ENCODE peak calls at places on chromosomes 5 and 9, in ten cellular contexts. A is HT1080; Q is renal cortical epithelial cell; D is NCI-H1092 treated with DMSO at 0.1 percent for 48 hours; M is GM12878; H is AG08396; K is nucleus accumbens; V is stimulated activated CD8-positive, alpha-beta memory T cell treated with anti-CD3 and anti-CD28 coated beads, Interleukin-2, amount 100 ng/mL, for 1 hour; P is fibroblast of lung; F is effector memory CD8-positive, alpha-beta T cell. W is an unnamed sample.

GRCh38 chr9:86352440-86353106 is 1.6 kb downstream of the TUT7 start:
- DNase-seq in M (no peak), P (peak), Q (peak), A (no peak), K (no peak), H (no peak), V (no peak), F (no peak), D (no peak), W (no peak)

GRCh38 chr9:72462340-72462739 is 59.1 kb upstream of the TMC1 start:
- DNase-seq in F (no peak), D (no peak), Q (peak), K (no peak), P (peak), V (no peak), M (no peak), H (no peak), A (no peak), W (no peak)

GRCh38 chr5:67305913-67306710 is 109.5 kb upstream of the CD180 start:
- DNase-seq in Q (peak), D (no peak), F (no peak), P (peak), H (no peak), K (no peak), V (no peak), A (peak), M (peak), W (no peak)

GRCh38 chr5:146338774-146339714 is at the start of gene POU4F3:
- DNase-seq in V (no peak), D (peak), A (no peak), M (no peak), F (no peak), Q (no peak), P (no peak), H (no peak), K (no peak), W (no peak)

GRCh38 chr5:66987949-66988838 is 208.4 kb downstream of the CD180 start:
- DNase-seq in F (no peak), K (no peak), M (no peak), P (no peak), Q (peak), V (no peak), H (peak), A (no peak), D (peak), W (no peak)

GRCh38 chr9:134066923-134067851 is 639 bp downstream of the BRD3 start:
- DNase-seq in D (peak), H (peak), P (peak), Q (no peak), V (no peak), K (no peak), F (peak), A (no peak), M (no peak), W (no peak)

GRCh38 chr5:140806834-140807775 is at the start of gene PCDHA4:
- DNase-seq in A (peak), Q (peak), K (no peak), M (no peak), F (no peak), V (no peak), P (no peak), H (peak), D (peak), W (no peak)

GRCh38 chr5:75108931-75109596 is 56.7 kb upstream of the GCNT4 start:
- DNase-seq in F (no peak), M (no peak), A (no peak), P (no peak), D (no peak), V (no peak), H (no peak), Q (no peak), K (no peak), W (no peak)

GRCh38 chr5:101473483-101473882 is 570.4 kb upstream of the ST8SIA4 start:
- DNase-seq in K (no peak), P (peak), Q (peak), H (no peak), D (no peak), M (peak), F (no peak), V (no peak), A (peak), W (no peak)

GRCh38 chr9:72979405-72980100 is 26.7 kb upstream of the ALDH1A1 start:
- DNase-seq in K (no peak), H (no peak), P (no peak), F (no peak), D (no peak), M (no peak), A (no peak), Q (peak), V (no peak), W (no peak)

GRCh38 chr9:113540466-113540865 is 76.9 kb downstream of the RGS3 start:
- DNase-seq in H (no peak), M (no peak), V (no peak), D (no peak), F (no peak), A (no peak), K (no peak), P (no peak), Q (no peak), W (no peak)

GRCh38 chr9:92607088-92607487 is 62.8 kb downstream of the IPPK start:
- DNase-seq in M (no peak), A (no peak), D (no peak), K (no peak), F (no peak), V (no peak), P (peak), H (no peak), Q (no peak), W (no peak)

GRCh38 chr9:134231330-134231745 is 67.0 kb upstream of the RNU6ATAC start:
- DNase-seq in V (no peak), A (no peak), D (no peak), K (no peak), Q (peak), F (no peak), P (no peak), H (no peak), M (no peak), W (peak)

GRCh38 chr9:30799527-30800101 is 1584.8 kb upstream of the ACO1 start:
- DNase-seq in H (no peak), Q (no peak), V (no peak), D (no peak), P (no peak), K (no peak), A (no peak), M (no peak), F (no peak), W (no peak)

GRCh38 chr9:124611106-124611505 is 103.9 kb upstream of the NR5A1 start:
- DNase-seq in P (peak), K (no peak), M (no peak), D (no peak), H (no peak), Q (no peak), A (no peak), V (no peak), F (no peak), W (no peak)

GRCh38 chr5:170501361-170501760 is 2.5 kb upstream of the KCNIP1 start:
- DNase-seq in A (no peak), P (no peak), D (no peak), M (no peak), H (no peak), V (no peak), K (no peak), F (no peak), Q (no peak), W (no peak)

GRCh38 chr9:124666642-124667041 is 104.5 kb downstream of the NR6A1 start:
- DNase-seq in F (no peak), Q (no peak), A (no peak), H (no peak), P (no peak), D (no peak), V (no peak), M (no peak), K (no peak), W (no peak)

GRCh38 chr5:80238778-80239679 is 16.8 kb downstream of the SERINC5 start:
- DNase-seq in H (peak), F (no peak), A (no peak), V (no peak), K (peak), D (peak), Q (peak), M (no peak), P (peak), W (no peak)

GRCh38 chr5:148290271-148291195 is 21.7 kb upstream of the SPINK7 start:
- DNase-seq in Q (peak), A (no peak), D (peak), P (no peak), H (peak), K (no peak), V (no peak), M (no peak), F (no peak), W (no peak)

GRCh38 chr5:69531010-69531785 is 28.8 kb upstream of the GTF2H2C start:
- DNase-seq in H (no peak), V (no peak), A (no peak), P (peak), K (no peak), Q (no peak), F (no peak), D (peak), M (no peak), W (no peak)

GRCh38 chr5:63959177-63959982 is 2.9 kb downstream of the HTR1A start:
- DNase-seq in F (no peak), D (peak), K (no peak), M (no peak), Q (no peak), P (no peak), A (no peak), V (no peak), H (no peak), W (no peak)

GRCh38 chr5:97102010-97102470 is 40.4 kb downstream of the LIX1 start:
- DNase-seq in H (no peak), M (no peak), A (no peak), V (no peak), P (no peak), Q (no peak), F (no peak), K (peak), D (no peak), W (no peak)

GRCh38 chr5:83503662-83504061 is 32.1 kb downstream of the VCAN start:
- DNase-seq in A (no peak), Q (peak), D (no peak), F (no peak), H (peak), M (no peak), P (peak), K (no peak), V (no peak), W (no peak)

GRCh38 chr9:135613946-135614805 is 25.2 kb downstream of the GLT6D1 start:
- DNase-seq in F (no peak), H (no peak), M (no peak), D (no peak), Q (no peak), A (no peak), K (no peak), P (no peak), V (no peak), W (no peak)

GRCh38 chr9:137175345-137175961 is 3.6 kb upstream of the TMEM210 start:
- DNase-seq in F (no peak), K (no peak), A (no peak), P (no peak), H (no peak), V (no peak), Q (no peak), D (no peak), M (no peak), W (no peak)

GRCh38 chr5:10678236-10678635 is 82.8 kb downstream of the DAP start:
- DNase-seq in A (no peak), K (no peak), F (no peak), V (no peak), Q (peak), P (peak), M (no peak), D (no peak), H (no peak), W (no peak)

GRCh38 chr5:107203231-107203630 is 467.5 kb downstream of the EFNA5 start:
- DNase-seq in V (no peak), P (no peak), A (no peak), H (no peak), Q (peak), F (no peak), M (no peak), K (no peak), D (no peak), W (no peak)

GRCh38 chr9:133252301-133252776 is 22.7 kb downstream of the ABO start:
- DNase-seq in Q (no peak), K (no peak), H (no peak), A (no peak), D (no peak), V (no peak), P (no peak), M (no peak), F (no peak), W (no peak)

GRCh38 chr5:112921031-112921832 is 795 bp downstream of the REEP5 start:
- DNase-seq in A (peak), M (no peak), V (peak), Q (peak), D (peak), K (peak), H (peak), F (peak), P (peak), W (peak)

GRCh38 chr5:177429248-177430045 is 3.0 kb downstream of the GRK6 start:
- DNase-seq in K (peak), H (no peak), V (peak), A (no peak), M (peak), F (peak), D (no peak), Q (peak), P (no peak), W (no peak)

GRCh38 chr5:101390317-101390908 is 487.3 kb upstream of the ST8SIA4 start:
- DNase-seq in Q (peak), D (peak), V (no peak), A (peak), H (peak), P (peak), M (peak), K (no peak), F (no peak), W (no peak)

GRCh38 chr9:12819436-12820185 is 44.8 kb downstream of the LURAP1L start:
- DNase-seq in A (no peak), M (no peak), P (peak), D (no peak), K (no peak), Q (no peak), V (no peak), F (no peak), H (no peak), W (no peak)

GRCh38 chr5:175246242-175246891 is 197.6 kb downstream of the DRD1 start:
- DNase-seq in Q (peak), P (peak), H (peak), K (no peak), V (no peak), A (peak), F (no peak), M (no peak), D (no peak), W (no peak)

GRCh38 chr9:116156621-116157314 is 3.2 kb downstream of the PAPPA start:
- DNase-seq in A (peak), H (peak), V (no peak), P (peak), M (no peak), Q (peak), K (no peak), D (peak), F (no peak), W (no peak)

GRCh38 chr9:112315905-112316304 is 17.5 kb downstream of the PTBP3 start:
- DNase-seq in V (no peak), Q (no peak), F (no peak), K (no peak), A (no peak), H (no peak), M (no peak), D (no peak), P (no peak), W (no peak)

W was measured in prostate gland.